ENCODE peak calls at places on chromosomes 1 and 21, in seven cellular contexts. V, M, Q, B, E, A and Y are unnamed samples.

GRCh38 chr1:31955917-31956736 is 18.0 kb upstream of the PTP4A2 start:
- DNase-seq in Q (peak; percentile 99), M (peak; percentile 69), V (peak; percentile 98), E (peak; percentile 92), A (peak; percentile 100), B (peak; percentile 78), Y (peak; percentile 69)

GRCh38 chr1:160101717-160102522 is 3.5 kb upstream of the IGSF8 start:
- DNase-seq in A (peak; percentile 33), M (no peak), Q (peak; percentile 19), B (no peak), E (no peak), V (no peak), Y (no peak)

GRCh38 chr1:3323021-3323790 is 131.3 kb upstream of the ARHGEF16 start:
- DNase-seq in E (no peak), A (no peak), B (peak; percentile 36), Q (peak; percentile 23), V (no peak), M (no peak), Y (no peak)

GRCh38 chr1:247681288-247681897 is 1.9 kb upstream of the OR13G1 start:
- DNase-seq in V (peak; percentile 98), Q (peak; percentile 49), A (peak; percentile 27), E (peak; percentile 73), M (no peak), B (peak; percentile 8), Y (peak; percentile 0)

GRCh38 chr1:240672132-240672811 is 60.3 kb upstream of the GREM2 start:
- DNase-seq in E (no peak), Q (no peak), M (no peak), V (no peak), B (no peak), A (peak; percentile 51), Y (no peak)

GRCh38 chr21:17003763-17004373 is 509.0 kb upstream of the CXADR start:
- DNase-seq in Q (peak; percentile 42), V (no peak), B (no peak), A (peak; percentile 3), E (peak; percentile 58), M (no peak), Y (no peak)

GRCh38 chr1:221439008-221439733 is 302.7 kb downstream of the DUSP10 start:
- DNase-seq in Q (peak; percentile 93), A (peak; percentile 96), V (peak; percentile 96), E (no peak), M (no peak), B (no peak), Y (peak; percentile 20)

GRCh38 chr1:29331309-29331708 is 95.0 kb downstream of the PTPRU start:
- DNase-seq in E (no peak), V (no peak), M (no peak), A (no peak), B (no peak), Q (no peak), Y (no peak)

GRCh38 chr1:33634806-33635205 is 162.4 kb downstream of the ZSCAN20 start:
- DNase-seq in E (peak; percentile 35), B (no peak), A (peak; percentile 7), M (no peak), V (peak; percentile 47), Q (peak; percentile 53), Y (no peak)

GRCh38 chr1:27519341-27520258 is 29.6 kb upstream of the WASF2 start:
- DNase-seq in A (no peak), M (no peak), B (no peak), Q (no peak), E (no peak), V (no peak), Y (no peak)

GRCh38 chr1:67674260-67675011 is 10.6 kb upstream of the GADD45A start:
- DNase-seq in M (no peak), B (peak; percentile 38), E (peak; percentile 71), V (no peak), Q (peak; percentile 45), A (peak; percentile 76), Y (peak; percentile 82)

GRCh38 chr21:17472592-17473271 is 40.1 kb upstream of the CXADR start:
- DNase-seq in Q (no peak), M (no peak), B (no peak), E (no peak), V (no peak), A (no peak), Y (no peak)

GRCh38 chr1:79539001-79539400 is 532.5 kb upstream of the ADGRL4 start:
- DNase-seq in B (no peak), A (no peak), M (no peak), V (no peak), Q (no peak), E (no peak), Y (no peak)

GRCh38 chr1:100277866-100278265 is 11.8 kb downstream of the RTCA start:
- DNase-seq in E (peak; percentile 10), M (no peak), A (no peak), B (no peak), Q (peak; percentile 18), V (no peak), Y (peak; percentile 16)

GRCh38 chr1:41241748-41242644 is at the start of gene SCMH1:
- DNase-seq in V (peak; percentile 40), E (peak; percentile 63), B (peak; percentile 27), M (no peak), Q (peak; percentile 75), A (peak; percentile 12), Y (peak; percentile 58)

GRCh38 chr1:59699227-59699847 is 115.4 kb upstream of the HOOK1 start:
- DNase-seq in A (peak; percentile 57), B (no peak), V (peak; percentile 65), M (no peak), Q (peak; percentile 68), E (peak; percentile 63), Y (peak; percentile 51)

GRCh38 chr1:217011097-217011496 is 287.9 kb upstream of the ESRRG start:
- DNase-seq in B (peak; percentile 29), Q (no peak), V (peak; percentile 65), A (no peak), M (no peak), E (no peak), Y (no peak)

GRCh38 chr1:21302747-21303715 is 12.8 kb upstream of the ECE1 start:
- DNase-seq in B (no peak), M (no peak), V (peak; percentile 45), A (peak; percentile 93), Q (peak; percentile 90), E (no peak), Y (no peak)

GRCh38 chr21:32278068-32278467 is 781 bp downstream of the MIS18A start:
- DNase-seq in Q (peak; percentile 51), M (no peak), A (no peak), E (no peak), V (peak; percentile 27), B (no peak), Y (no peak)

GRCh38 chr1:209825591-209826433 is 2.0 kb upstream of the UTP25 start:
- DNase-seq in A (no peak), V (peak; percentile 96), E (no peak), M (no peak), Q (no peak), B (peak; percentile 77), Y (no peak)

DNA sequence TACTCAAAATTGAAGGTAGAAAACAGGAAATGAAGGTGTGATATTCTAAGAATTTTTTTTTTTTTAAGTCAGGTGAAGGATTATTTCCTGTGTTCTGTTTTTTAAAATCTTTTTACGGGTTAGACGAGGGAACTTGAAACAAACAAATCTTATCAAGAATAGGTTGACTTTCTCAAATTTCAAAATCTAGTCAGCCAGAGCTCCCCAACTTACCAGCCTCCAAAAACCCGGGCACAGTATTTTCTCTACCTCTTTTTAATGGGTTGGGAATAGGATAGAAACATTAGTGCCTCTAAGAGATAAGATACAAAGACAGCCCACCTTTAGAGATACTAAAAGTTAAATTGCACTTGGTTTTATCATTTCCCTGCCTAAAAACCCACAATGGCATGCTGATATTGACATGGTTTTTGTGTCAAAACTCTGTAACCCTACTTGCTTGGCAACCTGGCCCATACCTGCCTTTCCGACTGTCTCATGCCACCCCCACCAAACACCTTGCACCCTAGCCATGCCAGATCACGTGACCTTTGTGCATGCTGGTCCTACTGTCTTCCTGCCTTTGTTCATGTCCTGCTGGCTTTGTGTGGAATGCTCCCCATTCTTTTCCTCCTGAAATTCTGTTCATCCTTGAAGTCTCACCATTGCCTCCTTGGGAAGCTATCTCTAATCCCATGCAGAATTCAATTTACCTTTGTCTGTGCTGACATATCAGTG is 4.2 kb downstream of the RCAN3 start:
- DNase-seq in V (no peak), Q (no peak), B (no peak), M (no peak), A (no peak), E (no peak), Y (peak; percentile 73)
- H3K4me3 ChIP-seq in V (no peak overlapping the region), Q (no peak overlapping the region), B (peak overlapping the region; percentile 77), M (no peak overlapping the region), A (no peak overlapping the region), E (no peak overlapping the region), Y (peak overlapping the region; percentile 76)

DNA sequence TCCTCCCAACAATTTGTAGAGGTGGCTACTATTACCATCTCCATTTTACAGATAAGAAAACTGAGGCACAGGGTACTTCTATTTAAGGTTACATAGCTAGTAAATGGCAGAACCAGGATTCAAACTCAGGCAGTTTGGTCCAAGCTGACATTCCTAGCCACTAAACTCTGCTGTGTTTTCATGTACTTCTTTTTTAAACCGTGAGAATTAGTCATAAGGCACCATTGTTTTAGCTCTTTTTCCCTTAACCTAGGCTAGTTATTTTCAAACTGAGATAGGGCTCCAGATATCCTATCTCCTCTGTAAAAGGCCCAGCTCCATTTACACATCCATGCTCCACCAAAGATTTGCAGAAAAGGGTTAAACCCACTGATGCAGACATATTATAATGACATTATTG is 92.9 kb downstream of the PTPN14 start:
- DNase-seq in M (no peak), A (no peak), V (no peak), Q (no peak), B (no peak), E (no peak), Y (no peak)
- H3K4me1 ChIP-seq in M (peaks cover 9% of the 10 kb centered on the region), A (peaks cover 16% of the 10 kb centered on the region), V (peaks cover 34% of the 10 kb centered on the region), Q (peaks cover 40% of the 10 kb centered on the region), B (no peaks in the 10 kb centered on the region), E (no peaks in the 10 kb centered on the region), Y (no peaks in the 10 kb centered on the region)

DNA sequence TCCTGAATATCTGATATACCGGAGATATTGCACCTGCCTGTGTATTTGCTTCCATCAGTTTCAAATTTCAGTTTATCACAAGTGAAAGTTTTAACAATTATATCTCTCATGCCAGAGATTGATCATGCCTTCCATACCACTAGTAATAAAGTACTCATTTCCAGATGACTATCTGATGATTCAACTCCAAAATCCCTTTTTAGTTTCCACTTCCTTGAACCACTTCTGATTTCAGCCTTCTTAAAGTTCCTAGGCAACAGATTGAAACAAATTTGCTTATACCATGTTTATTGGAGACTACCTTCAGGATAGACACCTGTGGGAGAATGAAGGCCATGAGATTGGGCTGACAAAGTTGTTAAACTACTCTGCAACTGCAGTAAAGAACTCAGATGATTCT is 21.5 kb upstream of the COL11A1 start:
- DNase-seq in E (no peak), V (no peak), B (no peak), A (no peak), Q (peak; percentile 21), M (no peak), Y (no peak)
- H3K4me3 ChIP-seq in E (no peak overlapping the region), V (no peak overlapping the region), B (no peak overlapping the region), A (no peak overlapping the region), Q (no peak overlapping the region), M (no peak overlapping the region), Y (no peak overlapping the region)

DNA sequence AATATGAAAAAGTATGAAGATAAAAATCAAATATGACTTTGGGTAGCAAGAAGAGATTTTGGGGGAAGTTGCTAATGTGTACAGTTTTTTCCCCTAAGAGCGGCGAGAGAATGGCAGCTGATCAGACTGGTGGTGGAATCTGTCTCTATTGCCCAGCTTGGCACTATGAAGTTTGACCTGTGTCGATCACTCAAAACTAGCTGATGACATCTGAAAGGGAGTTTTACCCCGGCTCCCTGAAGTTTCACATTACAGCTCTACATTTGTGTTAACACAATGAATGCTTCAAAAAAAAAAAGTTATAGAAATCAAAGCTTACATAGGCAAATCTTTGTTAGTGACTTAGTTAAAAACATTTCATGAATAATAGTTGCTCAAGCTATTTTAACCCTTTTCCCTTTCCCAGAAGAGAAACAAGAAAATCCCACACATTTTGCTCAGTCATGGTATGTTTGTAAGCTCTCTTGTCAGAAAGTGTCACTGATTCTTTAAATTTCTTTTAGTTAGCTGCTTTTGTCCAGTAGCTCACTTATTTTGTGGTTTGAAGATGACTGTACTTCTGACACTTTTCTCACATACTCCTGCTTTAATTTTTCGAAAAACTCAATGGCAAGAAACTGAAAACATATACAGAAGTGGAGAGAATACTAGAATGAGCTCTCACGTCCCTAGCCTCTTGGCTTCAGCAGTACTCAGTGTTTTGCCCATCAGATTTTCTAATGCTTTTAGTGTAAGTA is 41.3 kb downstream of the DYRK1A start:
- DNase-seq in V (no peak), A (peak; percentile 63), E (no peak), M (no peak), B (no peak), Q (peak; percentile 69), Y (no peak)
- H3K4me1 ChIP-seq in V (no peaks in the 10 kb centered on the region), A (peaks cover 19% of the 10 kb centered on the region), E (peaks cover 8% of the 10 kb centered on the region), M (peaks cover 47% of the 10 kb centered on the region), B (peaks cover 3% of the 10 kb centered on the region), Q (peaks cover 46% of the 10 kb centered on the region), Y (peaks cover 83% of the 10 kb centered on the region)